ENCODE peak calls at places on chromosomes 7 and 10, in six cellular contexts. K, F, G, S, X and O are unnamed samples. For H3K36me3, H3K9me3 and H3K27me3, the result is how much of the 10 kb centered on the place peaks cover.

GRCh38 chr10:43859016-43859525 is 210.4 kb upstream of the ZNF32 start:
- DNase-seq in K (no peak), F (no peak), G (no peak), S (peak), X (no peak), O (no peak)

GRCh38 chr7:5215313-5215712 is 25.3 kb downstream of the WIPI2 start:
- DNase-seq in K (no peak), F (peak), G (no peak), S (no peak), X (no peak), O (no peak)

GRCh38 chr10:13268841-13269240 is 31.0 kb downstream of the PHYH start:
- DNase-seq in K (no peak), F (no peak), G (no peak), S (no peak), X (no peak), O (no peak)

GRCh38 chr7:123242467-123243097 is 42.8 kb upstream of the SLC13A1 start:
- DNase-seq in K (no peak), F (no peak), G (no peak), S (no peak), X (no peak), O (no peak)

GRCh38 chr10:35843524-35844171 is 201.6 kb upstream of the FZD8 start:
- DNase-seq in K (no peak), F (peak), G (no peak), S (no peak), X (no peak), O (no peak)

GRCh38 chr10:83908506-83908905 is 230.8 kb upstream of the GHITM start:
- DNase-seq in K (no peak), F (no peak), G (no peak), S (no peak), X (no peak), O (no peak)

GRCh38 chr7:49513939-49514338 is 259.5 kb upstream of the VWC2 start:
- DNase-seq in K (no peak), F (no peak), G (no peak), S (no peak), X (no peak), O (no peak)

GRCh38 chr7:2851499-2851898 is 7.4 kb upstream of the GNA12 start:
- DNase-seq in K (no peak), F (no peak), G (no peak), S (no peak), X (no peak), O (no peak)

GRCh38 chr10:58140706-58141347 is 126.9 kb downstream of the IPMK start:
- DNase-seq in K (no peak), F (no peak), G (no peak), S (no peak), X (no peak), O (no peak)

GRCh38 chr10:95474228-95475002 is 86.8 kb downstream of the SORBS1 start:
- DNase-seq in K (no peak), F (no peak), G (peak), S (no peak), X (no peak), O (peak)

GRCh38 chr10:78461333-78461732 is 427.7 kb downstream of the RPS24 start:
- DNase-seq in K (no peak), F (no peak), G (no peak), S (no peak), X (no peak), O (no peak)

GRCh38 chr7:80614911-80615310 is 23.5 kb upstream of the CD36 start:
- DNase-seq in K (no peak), F (no peak), G (peak), S (no peak), X (no peak), O (no peak)

GRCh38 chr7:116399808-116400207 is 99.7 kb upstream of the CAV2 start:
- DNase-seq in K (no peak), F (no peak), G (peak), S (no peak), X (no peak), O (no peak)

GRCh38 chr10:88117869-88118632 is 254.6 kb downstream of the PTEN start:
- DNase-seq in K (no peak), F (no peak), G (no peak), S (no peak), X (no peak), O (no peak)

GRCh38 chr10:100020883-100021248 is 11.1 kb upstream of the DNMBP start:
- DNase-seq in K (no peak), F (no peak), G (no peak), S (no peak), X (no peak), O (no peak)

GRCh38 chr10:88913157-88913556 is 33.1 kb downstream of the STAMBPL1 start:
- DNase-seq in K (no peak), F (no peak), G (no peak), S (no peak), X (no peak), O (no peak)

GRCh38 chr7:127776776-127777390 is 124.9 kb downstream of the SND1 start:
- DNase-seq in K (no peak), F (no peak), G (peak), S (no peak), X (no peak), O (peak)

GRCh38 chr10:73789659-73790055 is 4.3 kb downstream of the ZSWIM8 start:
- DNase-seq in K (no peak), F (no peak), G (no peak), S (no peak), X (no peak), O (no peak)

GRCh38 chr10:73793456-73793855 is 8.1 kb downstream of the ZSWIM8 start:
- DNase-seq in K (no peak), F (no peak), G (no peak), S (no peak), X (no peak), O (no peak)

GRCh38 chr10:73791871-73792400 is 6.5 kb downstream of the ZSWIM8 start:
- DNase-seq in K (no peak), F (no peak), G (no peak), S (no peak), X (no peak), O (no peak)

GRCh38 chr10:73788864-73789658 is 3.7 kb downstream of the ZSWIM8 start:
- DNase-seq in K (no peak), F (no peak), G (no peak), S (no peak), X (no peak), O (no peak)

GRCh38 chr10:73790886-73791625 is 5.7 kb downstream of the ZSWIM8 start:
- DNase-seq in K (no peak), F (no peak), G (no peak), S (no peak), X (no peak), O (no peak)
- H3K36me3 ChIP-seq in K (half or more), F (half or more), G (under half), S (under half), X (under half), O (under half)

GRCh38 chr7:31432831-31433340 is 81.0 kb upstream of the ITPRID1 start:
- DNase-seq in K (no peak), F (no peak), G (peak), S (no peak), X (no peak), O (no peak)
- H3K9me3 ChIP-seq in K (under half), F (under half), G (under half), S (under half), X (under half), O (under half)

GRCh38 chr10:117553171-117553814 is 10.7 kb downstream of the EMX2 start:
- DNase-seq in K (no peak), F (peak), G (no peak), S (peak), X (peak), O (no peak)

GRCh38 chr10:117553815-117554172 is 11.2 kb downstream of the EMX2 start:
- DNase-seq in K (no peak), F (peak), G (no peak), S (no peak), X (no peak), O (no peak)

GRCh38 chr10:117555017-117555416 is 12.5 kb downstream of the EMX2 start:
- DNase-seq in K (no peak), F (peak), G (no peak), S (no peak), X (no peak), O (no peak)

GRCh38 chr10:117555863-117556262 is 13.3 kb downstream of the EMX2 start:
- DNase-seq in K (no peak), F (peak), G (no peak), S (no peak), X (no peak), O (no peak)

DNA sequence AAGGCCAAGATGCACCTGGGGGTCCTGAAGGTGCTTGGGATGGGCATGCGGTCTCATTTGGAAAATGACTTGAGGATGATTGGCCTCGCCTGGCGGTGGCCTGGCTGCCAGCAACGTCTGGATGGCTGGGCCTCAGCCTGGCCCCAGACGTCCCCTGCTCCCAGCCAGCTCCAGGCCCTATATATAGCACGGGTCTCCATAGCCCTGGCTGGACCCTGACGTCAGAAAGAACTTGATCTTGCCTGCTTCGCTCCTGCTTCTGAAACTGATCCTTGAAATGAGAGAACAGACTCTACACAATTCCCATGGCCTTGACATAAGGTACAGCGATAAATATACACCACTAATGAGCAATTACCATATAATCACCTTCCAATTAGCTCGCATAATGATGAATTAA is 11.8 kb downstream of the EMX2 start:
- DNase-seq in K (no peak), F (peak), G (no peak), S (no peak), X (no peak), O (no peak)
- H3K27me3 ChIP-seq in K (under half), F (half or more), G (under half), S (half or more), X (under half), O (under half)

GRCh38 chr10:21740989-21741388 is 207.0 kb downstream of the MLLT10 start:
- DNase-seq in K (no peak), F (no peak), G (no peak), S (no peak), X (no peak), O (no peak)
- H3K36me3 ChIP-seq in K (under half), F (half or more), G (under half), S (half or more), X (under half), O (under half)

DNA sequence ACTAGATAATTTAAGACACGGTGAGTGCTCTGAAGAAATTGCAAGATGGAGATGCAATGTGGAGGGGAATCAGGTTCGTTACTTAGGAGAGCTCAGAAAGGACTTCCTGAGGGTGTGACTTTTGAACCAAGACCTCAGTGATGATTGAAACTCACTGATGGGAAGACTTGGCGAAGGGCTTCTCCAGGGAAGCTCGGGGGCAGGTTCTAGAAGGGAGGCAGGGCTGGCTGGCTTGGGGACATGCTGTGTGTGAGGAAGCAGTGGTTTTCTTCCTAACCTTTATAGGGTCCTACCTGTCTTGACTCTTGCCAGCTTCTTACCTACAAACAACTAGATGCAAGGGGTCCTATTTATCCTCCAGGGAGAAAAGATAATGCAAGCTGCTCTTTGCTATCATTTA is 637.9 kb downstream of the ACTR3B start:
- DNase-seq in K (no peak), F (no peak), G (no peak), S (peak), X (no peak), O (no peak)
- H3K9me3 ChIP-seq in K (under half), F (under half), G (under half), S (under half), X (under half), O (under half)